ENCODE peak calls at places on chromosomes 7 and 10, in nine cellular contexts. I, Y, H, M, F, G, V, O and J are unnamed samples.

GRCh38 chr7:112449353-112449752 is 907 bp upstream of the IFRD1 start:
- DNase-seq in O (peak), I (no peak), G (no peak), F (peak), V (no peak), Y (peak), M (no peak), H (peak), J (no peak)

GRCh38 chr10:124089859-124090258 is 3.5 kb downstream of the CHST15 start:
- DNase-seq in M (no peak), G (no peak), I (no peak), F (no peak), V (no peak), Y (no peak), H (no peak), O (no peak), J (no peak)

GRCh38 chr7:156929789-156930539 is 19.5 kb upstream of the NOM1 start:
- DNase-seq in H (no peak), G (no peak), V (no peak), F (no peak), Y (no peak), O (no peak), M (no peak), I (no peak), J (no peak)

GRCh38 chr7:50092579-50093411 is at the start of gene ZPBP:
- DNase-seq in V (peak), I (peak), Y (peak), F (peak), H (peak), G (peak), M (no peak), O (peak), J (peak)

GRCh38 chr7:116138202-116138801 is 72.0 kb upstream of the TES start:
- DNase-seq in F (no peak), I (peak), Y (peak), M (no peak), G (no peak), H (peak), V (peak), O (peak), J (peak)

GRCh38 chr10:85967594-85967993 is 399.0 kb downstream of the GRID1 start:
- DNase-seq in O (no peak), V (no peak), Y (no peak), F (no peak), H (peak), I (no peak), G (no peak), M (no peak), J (no peak)

GRCh38 chr7:28067171-28067570 is 113.4 kb downstream of the JAZF1 start:
- DNase-seq in Y (no peak), V (no peak), I (no peak), G (no peak), M (no peak), H (peak), O (no peak), F (no peak), J (no peak)

GRCh38 chr7:121261207-121261884 is 67.5 kb upstream of the WNT16 start:
- DNase-seq in O (no peak), M (no peak), V (no peak), H (no peak), I (no peak), G (no peak), F (no peak), Y (no peak), J (no peak)

GRCh38 chr10:78964952-78965633 is 103.7 kb upstream of the ZMIZ1 start:
- DNase-seq in O (peak), Y (peak), F (no peak), H (peak), I (peak), G (peak), M (no peak), V (peak), J (peak)

GRCh38 chr7:45890902-45891461 is 2.7 kb downstream of the IGFBP1 start:
- DNase-seq in Y (peak), I (peak), O (peak), V (peak), G (no peak), F (no peak), H (peak), M (no peak), J (no peak)

GRCh38 chr7:43586251-43586900 is 3.5 kb downstream of the STK17A start:
- DNase-seq in G (no peak), M (no peak), Y (peak), O (peak), F (no peak), V (no peak), H (peak), I (no peak), J (no peak)

GRCh38 chr7:7157177-7157886 is 25.0 kb upstream of the C1GALT1 start:
- DNase-seq in M (no peak), G (no peak), O (no peak), F (peak), H (peak), I (peak), Y (peak), V (no peak), J (no peak)

GRCh38 chr10:86389441-86390193 is 23.0 kb upstream of the GRID1 start:
- DNase-seq in Y (peak), V (no peak), H (peak), O (peak), F (no peak), G (no peak), M (no peak), I (no peak), J (peak)

GRCh38 chr7:73809454-73810090 is 21.2 kb upstream of the CLDN4 start:
- DNase-seq in G (peak), V (no peak), M (no peak), Y (no peak), I (no peak), H (no peak), O (no peak), F (no peak), J (no peak)

GRCh38 chr7:42338231-42339222 is 101.5 kb upstream of the GLI3 start:
- DNase-seq in O (no peak), G (no peak), F (no peak), I (peak), H (peak), M (no peak), V (no peak), Y (peak), J (no peak)

GRCh38 chr10:31745612-31746376 is 182.8 kb downstream of the ARHGAP12 start:
- DNase-seq in I (peak), G (no peak), O (peak), M (no peak), H (peak), V (no peak), Y (peak), F (no peak), J (no peak)

GRCh38 chr7:51009716-51010496 is 227.2 kb upstream of the GRB10 start:
- DNase-seq in Y (peak), G (no peak), F (no peak), V (peak), H (peak), M (no peak), O (peak), I (peak), J (no peak)

GRCh38 chr7:475951-476441 is 43.6 kb downstream of the PDGFA start:
- DNase-seq in H (no peak), O (no peak), G (peak), M (no peak), V (no peak), F (peak), I (no peak), Y (no peak), J (no peak)

GRCh38 chr10:14414901-14415300 is 84.2 kb upstream of the FRMD4A start:
- DNase-seq in H (peak), G (no peak), Y (peak), M (no peak), V (no peak), O (no peak), F (no peak), I (peak), J (no peak)

GRCh38 chr10:118062798-118063238 is 16.1 kb upstream of the RAB11FIP2 start:
- DNase-seq in O (no peak), M (no peak), F (no peak), H (no peak), G (no peak), V (no peak), Y (no peak), I (no peak), J (no peak)

GRCh38 chr10:126088144-126088543 is 191.8 kb downstream of the FANK1 start:
- DNase-seq in O (peak), V (peak), Y (peak), I (peak), H (peak), G (no peak), M (no peak), F (no peak), J (no peak)

GRCh38 chr10:29189272-29189671 is 99.6 kb upstream of the LYZL1 start:
- DNase-seq in M (no peak), V (no peak), I (no peak), Y (no peak), G (no peak), H (peak), O (no peak), F (no peak), J (no peak)

GRCh38 chr7:134083766-134084487 is 43.2 kb upstream of the LRGUK start:
- DNase-seq in I (peak), F (no peak), O (no peak), H (peak), Y (peak), M (no peak), V (no peak), G (no peak), J (no peak)

GRCh38 chr7:111292026-111292430 is 201.1 kb downstream of the LRRN3 start:
- DNase-seq in V (no peak), M (no peak), Y (peak), F (no peak), O (no peak), G (no peak), H (peak), I (peak), J (no peak)

GRCh38 chr10:88045116-88045515 is 181.7 kb downstream of the PTEN start:
- DNase-seq in Y (peak), F (no peak), M (no peak), G (no peak), V (no peak), I (no peak), O (no peak), H (peak), J (no peak)

GRCh38 chr7:97973206-97973658 is 16.8 kb downstream of the OCM2 start:
- DNase-seq in M (no peak), G (no peak), O (no peak), H (no peak), F (no peak), V (peak), Y (no peak), I (no peak), J (no peak)

GRCh38 chr10:132001238-132001977 is 19.7 kb upstream of the BNIP3 start:
- DNase-seq in O (peak), I (peak), G (no peak), V (no peak), F (no peak), M (no peak), Y (peak), H (peak), J (no peak)

GRCh38 chr10:16754765-16755164 is 62.5 kb downstream of the RSU1 start:
- DNase-seq in O (no peak), Y (no peak), M (no peak), V (no peak), H (no peak), F (no peak), I (no peak), G (no peak), J (no peak)

GRCh38 chr7:117061751-117062150 is 108.5 kb downstream of the ST7 start:
- DNase-seq in V (no peak), O (no peak), I (peak), G (no peak), H (peak), Y (peak), M (no peak), F (no peak), J (no peak)

GRCh38 chr7:45295222-45295621 is 137.6 kb downstream of the RAMP3 start:
- DNase-seq in F (no peak), I (no peak), M (no peak), G (no peak), H (no peak), V (no peak), O (no peak), Y (no peak), J (no peak)

GRCh38 chr7:31059551-31059950 is 7.4 kb downstream of the ADCYAP1R1 start:
- DNase-seq in O (peak), V (no peak), H (no peak), G (peak), Y (no peak), F (no peak), M (no peak), I (no peak), J (peak)

GRCh38 chr10:124535731-124536495 is 74.3 kb downstream of the LHPP start:
- DNase-seq in V (no peak), F (no peak), O (no peak), G (peak), I (no peak), H (no peak), Y (no peak), M (no peak), J (no peak)

GRCh38 chr7:39589323-39590111 is 23.3 kb downstream of the YAE1 start:
- DNase-seq in Y (peak), M (no peak), V (no peak), F (peak), O (peak), H (peak), G (no peak), I (peak), J (peak)

GRCh38 chr7:40058027-40058426 is 76.4 kb downstream of the MPLKIP start:
- DNase-seq in H (no peak), V (no peak), G (no peak), Y (no peak), O (no peak), I (no peak), F (no peak), M (no peak), J (no peak)

GRCh38 chr10:72255977-72256729 is 17.6 kb upstream of the DDIT4 start:
- DNase-seq in F (no peak), G (no peak), H (no peak), M (no peak), Y (no peak), I (no peak), V (no peak), O (no peak), J (no peak)

GRCh38 chr10:23095966-23096813 is 811 bp downstream of the MSRB2 start:
- DNase-seq in M (no peak), O (peak), H (peak), I (peak), G (peak), F (no peak), V (no peak), Y (peak), J (no peak)